ENCODE peak calls at places on chromosomes 6 and 20, in ten cellular contexts. One of them, this sample, is unnamed. For H3K4me1, the result is how much of the 10 kb centered on the place peaks cover.

GRCh38 chr6:72824833-72825232 is 203.0 kb downstream of the KCNQ5 start:
- DNase-seq in A549: no peak
- DNase-seq in adrenal gland: no peak
- DNase-seq in Peyer's patch: no peak
- DNase-seq in tibial nerve: no peak
- DNase-seq in vagina: no peak
- DNase-seq in K562: no peak
- DNase-seq in HCT116: no peak
- DNase-seq in sigmoid colon: no peak
- DNase-seq in testis: no peak
- DNase-seq in this sample: no peak

GRCh38 chr6:44738652-44739141 is 351.2 kb downstream of the CDC5L start:
- DNase-seq in A549: peak
- DNase-seq in adrenal gland: no peak
- DNase-seq in Peyer's patch: peak
- DNase-seq in tibial nerve: no peak
- DNase-seq in vagina: no peak
- DNase-seq in K562: no peak
- DNase-seq in HCT116: no peak
- DNase-seq in sigmoid colon: no peak
- DNase-seq in testis: no peak
- DNase-seq in this sample: no peak

GRCh38 chr20:54668271-54669053 is 193.1 kb downstream of the DOK5 start:
- DNase-seq in A549: peak
- DNase-seq in adrenal gland: no peak
- DNase-seq in Peyer's patch: peak
- DNase-seq in tibial nerve: no peak
- DNase-seq in vagina: no peak
- DNase-seq in K562: peak
- DNase-seq in HCT116: no peak
- DNase-seq in sigmoid colon: no peak
- DNase-seq in testis: peak
- DNase-seq in this sample: no peak

GRCh38 chr20:10249048-10249770 is 30.6 kb downstream of the SNAP25 start:
- DNase-seq in A549: peak
- DNase-seq in adrenal gland: no peak
- DNase-seq in Peyer's patch: no peak
- DNase-seq in tibial nerve: no peak
- DNase-seq in vagina: no peak
- DNase-seq in K562: no peak
- DNase-seq in HCT116: no peak
- DNase-seq in sigmoid colon: no peak
- DNase-seq in testis: no peak
- DNase-seq in this sample: no peak

GRCh38 chr6:69735029-69735428 is 61.8 kb downstream of the LMBRD1 start:
- DNase-seq in A549: no peak
- DNase-seq in adrenal gland: no peak
- DNase-seq in Peyer's patch: no peak
- DNase-seq in tibial nerve: no peak
- DNase-seq in vagina: no peak
- DNase-seq in K562: no peak
- DNase-seq in HCT116: no peak
- DNase-seq in sigmoid colon: no peak
- DNase-seq in testis: no peak
- DNase-seq in this sample: no peak

GRCh38 chr6:75202676-75203131 is 3.1 kb downstream of the COL12A1 start:
- DNase-seq in A549: no peak
- DNase-seq in adrenal gland: no peak
- DNase-seq in Peyer's patch: no peak
- DNase-seq in tibial nerve: peak
- DNase-seq in vagina: no peak
- DNase-seq in K562: no peak
- DNase-seq in HCT116: no peak
- DNase-seq in sigmoid colon: no peak
- DNase-seq in testis: no peak
- DNase-seq in this sample: no peak

GRCh38 chr6:24891004-24891403 is 44.8 kb downstream of the RIPOR2 start:
- DNase-seq in A549: no peak
- DNase-seq in adrenal gland: no peak
- DNase-seq in Peyer's patch: no peak
- DNase-seq in tibial nerve: no peak
- DNase-seq in vagina: no peak
- DNase-seq in K562: no peak
- DNase-seq in HCT116: no peak
- DNase-seq in sigmoid colon: no peak
- DNase-seq in testis: no peak
- DNase-seq in this sample: no peak

GRCh38 chr6:87092435-87092834 is 2.5 kb downstream of the CGA start:
- DNase-seq in A549: no peak
- DNase-seq in adrenal gland: no peak
- DNase-seq in Peyer's patch: no peak
- DNase-seq in tibial nerve: no peak
- DNase-seq in vagina: no peak
- DNase-seq in K562: no peak
- DNase-seq in HCT116: no peak
- DNase-seq in sigmoid colon: no peak
- DNase-seq in testis: no peak
- DNase-seq in this sample: no peak

GRCh38 chr20:64244281-64244805 is 11.2 kb upstream of the PCMTD2 start:
- DNase-seq in A549: no peak
- DNase-seq in adrenal gland: peak
- DNase-seq in Peyer's patch: peak
- DNase-seq in tibial nerve: no peak
- DNase-seq in vagina: no peak
- DNase-seq in K562: no peak
- DNase-seq in HCT116: no peak
- DNase-seq in sigmoid colon: no peak
- DNase-seq in testis: no peak
- DNase-seq in this sample: no peak

GRCh38 chr6:116405663-116406329 is 35.0 kb downstream of the DSE start:
- DNase-seq in A549: no peak
- DNase-seq in adrenal gland: no peak
- DNase-seq in Peyer's patch: no peak
- DNase-seq in tibial nerve: no peak
- DNase-seq in vagina: no peak
- DNase-seq in K562: no peak
- DNase-seq in HCT116: peak
- DNase-seq in sigmoid colon: no peak
- DNase-seq in testis: no peak
- DNase-seq in this sample: no peak

GRCh38 chr6:1604347-1604990 is 5.2 kb upstream of the FOXC1 start:
- DNase-seq in A549: peak
- DNase-seq in adrenal gland: peak
- DNase-seq in Peyer's patch: peak
- DNase-seq in tibial nerve: no peak
- DNase-seq in vagina: no peak
- DNase-seq in K562: peak
- DNase-seq in HCT116: no peak
- DNase-seq in sigmoid colon: peak
- DNase-seq in testis: peak
- DNase-seq in this sample: peak

GRCh38 chr6:97594834-97595233 is 311.8 kb upstream of the MMS22L start:
- DNase-seq in A549: no peak
- DNase-seq in adrenal gland: no peak
- DNase-seq in Peyer's patch: no peak
- DNase-seq in tibial nerve: no peak
- DNase-seq in vagina: no peak
- DNase-seq in K562: no peak
- DNase-seq in HCT116: no peak
- DNase-seq in sigmoid colon: no peak
- DNase-seq in testis: no peak
- DNase-seq in this sample: no peak

GRCh38 chr6:157221049-157221816 is 102.1 kb downstream of the TMEM242 start:
- DNase-seq in A549: peak
- DNase-seq in adrenal gland: peak
- DNase-seq in Peyer's patch: peak
- DNase-seq in tibial nerve: peak
- DNase-seq in vagina: peak
- DNase-seq in K562: peak
- DNase-seq in HCT116: peak
- DNase-seq in sigmoid colon: peak
- DNase-seq in testis: peak
- DNase-seq in this sample: peak

GRCh38 chr6:140178550-140179334 is 804.3 kb upstream of the CITED2 start:
- DNase-seq in A549: no peak
- DNase-seq in adrenal gland: no peak
- DNase-seq in Peyer's patch: no peak
- DNase-seq in tibial nerve: no peak
- DNase-seq in vagina: no peak
- DNase-seq in K562: no peak
- DNase-seq in HCT116: no peak
- DNase-seq in sigmoid colon: no peak
- DNase-seq in testis: no peak
- DNase-seq in this sample: no peak

GRCh38 chr6:116714761-116715160 is 33.8 kb downstream of the KPNA5 start:
- DNase-seq in A549: no peak
- DNase-seq in adrenal gland: no peak
- DNase-seq in Peyer's patch: no peak
- DNase-seq in tibial nerve: no peak
- DNase-seq in vagina: no peak
- DNase-seq in K562: no peak
- DNase-seq in HCT116: no peak
- DNase-seq in sigmoid colon: no peak
- DNase-seq in testis: no peak
- DNase-seq in this sample: no peak

GRCh38 chr20:37406010-37406998 is 60.4 kb downstream of the SRC start:
- DNase-seq in A549: peak
- DNase-seq in adrenal gland: no peak
- DNase-seq in Peyer's patch: peak
- DNase-seq in tibial nerve: no peak
- DNase-seq in vagina: no peak
- DNase-seq in K562: peak
- DNase-seq in HCT116: no peak
- DNase-seq in sigmoid colon: no peak
- DNase-seq in testis: peak
- DNase-seq in this sample: no peak
- TF ChIP-seq POLR2A in A549: peak
- TF ChIP-seq POLR2A in adrenal gland: no peak
- TF ChIP-seq POLR2A in Peyer's patch: no peak
- TF ChIP-seq POLR2A in tibial nerve: no peak
- TF ChIP-seq POLR2A in vagina: no peak
- TF ChIP-seq POLR2A in K562: peak
- TF ChIP-seq POLR2A in HCT116: peak
- TF ChIP-seq POLR2A in sigmoid colon: no peak
- TF ChIP-seq POLR2A in testis: no peak
- TF ChIP-seq POLR2A in this sample: no peak

GRCh38 chr20:37699202-37699601 is 5.4 kb downstream of the CTNNBL1 start:
- DNase-seq in A549: no peak
- DNase-seq in adrenal gland: peak
- DNase-seq in Peyer's patch: no peak
- DNase-seq in tibial nerve: no peak
- DNase-seq in vagina: no peak
- DNase-seq in K562: no peak
- DNase-seq in HCT116: no peak
- DNase-seq in sigmoid colon: no peak
- DNase-seq in testis: no peak
- DNase-seq in this sample: peak
- H3K4me1 ChIP-seq in A549: under half
- H3K4me1 ChIP-seq in adrenal gland: under half
- H3K4me1 ChIP-seq in Peyer's patch: under half
- H3K4me1 ChIP-seq in tibial nerve: under half
- H3K4me1 ChIP-seq in vagina: under half
- H3K4me1 ChIP-seq in K562: under half
- H3K4me1 ChIP-seq in HCT116: under half
- H3K4me1 ChIP-seq in sigmoid colon: under half
- H3K4me1 ChIP-seq in testis: under half
- H3K4me1 ChIP-seq in this sample: under half

DNA sequence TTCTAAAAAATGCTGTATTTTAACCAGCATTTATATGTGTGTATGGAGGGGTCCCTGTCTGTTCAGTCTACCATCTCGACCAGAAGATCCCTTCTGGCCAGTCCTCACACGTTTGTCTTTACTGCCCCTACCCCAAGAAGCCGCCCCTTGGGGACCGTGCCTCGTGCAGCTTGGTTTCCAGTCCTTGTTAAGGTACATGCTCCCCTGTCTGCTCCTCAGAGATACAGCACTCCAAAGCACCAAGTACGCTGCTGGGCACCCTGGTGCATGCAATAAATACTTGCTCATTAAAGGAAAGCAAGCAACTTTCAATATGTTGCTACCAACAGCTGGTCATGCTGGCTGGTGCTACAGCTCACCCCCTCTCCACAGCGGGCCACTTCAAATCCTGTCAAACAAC is 61.5 kb downstream of the PSMG4 start:
- DNase-seq in A549: no peak
- DNase-seq in adrenal gland: no peak
- DNase-seq in Peyer's patch: no peak
- DNase-seq in tibial nerve: no peak
- DNase-seq in vagina: no peak
- DNase-seq in K562: no peak
- DNase-seq in HCT116: no peak
- DNase-seq in sigmoid colon: no peak
- DNase-seq in testis: no peak
- DNase-seq in this sample: no peak
- H3K27ac ChIP-seq in A549: no peak
- H3K27ac ChIP-seq in adrenal gland: no peak
- H3K27ac ChIP-seq in Peyer's patch: no peak
- H3K27ac ChIP-seq in tibial nerve: no peak
- H3K27ac ChIP-seq in vagina: no peak
- H3K27ac ChIP-seq in K562: no peak
- H3K27ac ChIP-seq in HCT116: no peak
- H3K27ac ChIP-seq in sigmoid colon: no peak
- H3K27ac ChIP-seq in testis: no peak
- H3K27ac ChIP-seq in this sample: no peak

GRCh38 chr6:99819853-99820252 is 174.2 kb downstream of the MCHR2 start:
- DNase-seq in A549: no peak
- DNase-seq in adrenal gland: no peak
- DNase-seq in Peyer's patch: no peak
- DNase-seq in tibial nerve: no peak
- DNase-seq in vagina: no peak
- DNase-seq in K562: no peak
- DNase-seq in HCT116: no peak
- DNase-seq in sigmoid colon: no peak
- DNase-seq in testis: no peak
- DNase-seq in this sample: no peak

GRCh38 chr6:99818161-99818560 is 175.9 kb downstream of the MCHR2 start:
- DNase-seq in A549: no peak
- DNase-seq in adrenal gland: no peak
- DNase-seq in Peyer's patch: no peak
- DNase-seq in tibial nerve: no peak
- DNase-seq in vagina: no peak
- DNase-seq in K562: no peak
- DNase-seq in HCT116: no peak
- DNase-seq in sigmoid colon: no peak
- DNase-seq in testis: no peak
- DNase-seq in this sample: no peak

GRCh38 chr6:99816795-99817194 is 177.2 kb downstream of the MCHR2 start:
- DNase-seq in A549: no peak
- DNase-seq in adrenal gland: no peak
- DNase-seq in Peyer's patch: no peak
- DNase-seq in tibial nerve: no peak
- DNase-seq in vagina: no peak
- DNase-seq in K562: no peak
- DNase-seq in HCT116: no peak
- DNase-seq in sigmoid colon: no peak
- DNase-seq in testis: no peak
- DNase-seq in this sample: no peak

GRCh38 chr6:99822741-99823512 is 171.1 kb downstream of the MCHR2 start:
- DNase-seq in A549: peak
- DNase-seq in adrenal gland: no peak
- DNase-seq in Peyer's patch: peak
- DNase-seq in tibial nerve: no peak
- DNase-seq in vagina: no peak
- DNase-seq in K562: peak
- DNase-seq in HCT116: peak
- DNase-seq in sigmoid colon: no peak
- DNase-seq in testis: no peak
- DNase-seq in this sample: no peak

GRCh38 chr6:99821164-99821563 is 172.9 kb downstream of the MCHR2 start:
- DNase-seq in A549: no peak
- DNase-seq in adrenal gland: no peak
- DNase-seq in Peyer's patch: peak
- DNase-seq in tibial nerve: no peak
- DNase-seq in vagina: no peak
- DNase-seq in K562: no peak
- DNase-seq in HCT116: no peak
- DNase-seq in sigmoid colon: no peak
- DNase-seq in testis: no peak
- DNase-seq in this sample: no peak
- TF ChIP-seq POLR2A in A549: no peak
- TF ChIP-seq POLR2A in adrenal gland: no peak
- TF ChIP-seq POLR2A in Peyer's patch: no peak
- TF ChIP-seq POLR2A in tibial nerve: no peak
- TF ChIP-seq POLR2A in vagina: no peak
- TF ChIP-seq POLR2A in K562: no peak
- TF ChIP-seq POLR2A in HCT116: no peak
- TF ChIP-seq POLR2A in sigmoid colon: no peak
- TF ChIP-seq POLR2A in testis: no peak
- TF ChIP-seq POLR2A in this sample: no peak